ENCODE peak calls at places on chromosomes 12 and 14, in four cellular contexts. V is lower leg skin; I is stimulated activated CD4-positive, alpha-beta T cell treated with anti-CD3 and anti-CD28 coated beads, TNF-alpha, amount 100 ng/mL, for 4 hours; N is naive thymus-derived CD8-positive, alpha-beta T cell. K is an unnamed sample.

GRCh38 chr12:92030618-92031017 is 115.0 kb downstream of the BTG1 start:
- DNase-seq in N (peak; percentile 84), I (peak; percentile 41), V (peak; percentile 76), K (peak; percentile 16)

GRCh38 chr12:5577239-5577638 is 145.3 kb downstream of the NTF3 start:
- DNase-seq in I (no peak), N (no peak), V (no peak), K (no peak)

GRCh38 chr12:109455706-109456105 is 21.4 kb downstream of the KCTD10 start:
- DNase-seq in N (no peak), I (no peak), V (no peak), K (no peak)

GRCh38 chr12:83143937-83144336 is 457.2 kb downstream of the TMTC2 start:
- DNase-seq in V (no peak), I (no peak), N (no peak), K (no peak)

GRCh38 chr12:6097384-6097783 is 27.1 kb downstream of the VWF start:
- DNase-seq in I (no peak), V (no peak), N (no peak), K (no peak)

GRCh38 chr12:6647083-6647604 is at the start of gene ACRBP:
- DNase-seq in N (no peak), V (peak; percentile 68), I (no peak), K (no peak)

GRCh38 chr12:98817779-98818178 is 172.7 kb downstream of the APAF1 start:
- DNase-seq in I (no peak), N (no peak), V (no peak), K (no peak)

GRCh38 chr12:98060421-98060820 is 455.0 kb upstream of the TMPO start:
- DNase-seq in N (no peak), V (no peak), I (no peak), K (no peak)

GRCh38 chr12:99059824-99060526 is 414.9 kb downstream of the APAF1 start:
- DNase-seq in I (no peak), N (no peak), V (peak; percentile 23), K (no peak)

GRCh38 chr12:68345763-68346162 is 13.6 kb upstream of the MDM1 start:
- DNase-seq in I (no peak), V (no peak), N (no peak), K (no peak)

GRCh38 chr14:67514650-67515385 is 18.3 kb upstream of the PLEKHH1 start:
- DNase-seq in I (no peak), N (peak; percentile 73), V (no peak), K (no peak)